ENCODE peak calls at places on chromosome 20, in six cellular contexts. One of them, this sample, is unnamed.

GRCh38 chr20:63659370-63659769 is 1.3 kb downstream of the RTEL1 start:
- DNase-seq in heart right ventricle: no peak
- DNase-seq in effector CD4-positive, alpha-beta T cell: no peak
- DNase-seq in uterus: no peak
- DNase-seq in GM10248: no peak
- DNase-seq in HTR-8/SVneo: no peak
- DNase-seq in this sample: no peak

GRCh38 chr20:35511814-35512420 is 17.5 kb downstream of the C20orf173 start:
- DNase-seq in effector CD4-positive, alpha-beta T cell: no peak
- DNase-seq in GM10248: no peak
- DNase-seq in heart right ventricle: no peak
- DNase-seq in uterus: no peak
- DNase-seq in HTR-8/SVneo: peak; percentile 56
- DNase-seq in this sample: no peak

GRCh38 chr20:45445805-45446562 is 23.6 kb upstream of the WFDC2 start:
- DNase-seq in HTR-8/SVneo: peak; percentile 66
- DNase-seq in GM10248: peak; percentile 52
- DNase-seq in uterus: no peak
- DNase-seq in effector CD4-positive, alpha-beta T cell: no peak
- DNase-seq in heart right ventricle: no peak
- DNase-seq in this sample: no peak

GRCh38 chr20:37357481-37358365 is 11.8 kb downstream of the SRC start:
- DNase-seq in HTR-8/SVneo: no peak
- DNase-seq in effector CD4-positive, alpha-beta T cell: no peak
- DNase-seq in heart right ventricle: no peak
- DNase-seq in GM10248: no peak
- DNase-seq in uterus: no peak
- DNase-seq in this sample: no peak

GRCh38 chr20:24994470-24995368 is 2.2 kb upstream of the APMAP start:
- DNase-seq in effector CD4-positive, alpha-beta T cell: peak; percentile 82
- DNase-seq in GM10248: peak; percentile 78
- DNase-seq in heart right ventricle: peak; percentile 75
- DNase-seq in HTR-8/SVneo: peak; percentile 66
- DNase-seq in uterus: peak; percentile 86
- DNase-seq in this sample: peak; percentile 60

GRCh38 chr20:64188682-64189529 is 24.7 kb downstream of the MYT1 start:
- DNase-seq in heart right ventricle: no peak
- DNase-seq in uterus: no peak
- DNase-seq in GM10248: no peak
- DNase-seq in effector CD4-positive, alpha-beta T cell: no peak
- DNase-seq in HTR-8/SVneo: no peak
- DNase-seq in this sample: peak; percentile 85

GRCh38 chr20:46214831-46215488 is 93.3 kb downstream of the CDH22 start:
- DNase-seq in effector CD4-positive, alpha-beta T cell: no peak
- DNase-seq in uterus: no peak
- DNase-seq in GM10248: no peak
- DNase-seq in HTR-8/SVneo: no peak
- DNase-seq in heart right ventricle: no peak
- DNase-seq in this sample: no peak

GRCh38 chr20:61420056-61420455 is 168.0 kb downstream of the CDH4 start:
- DNase-seq in effector CD4-positive, alpha-beta T cell: no peak
- DNase-seq in heart right ventricle: no peak
- DNase-seq in HTR-8/SVneo: no peak
- DNase-seq in GM10248: no peak
- DNase-seq in uterus: no peak
- DNase-seq in this sample: no peak

GRCh38 chr20:3119044-3119443 is 34.5 kb upstream of the AVP start:
- DNase-seq in uterus: no peak
- DNase-seq in GM10248: no peak
- DNase-seq in HTR-8/SVneo: no peak
- DNase-seq in effector CD4-positive, alpha-beta T cell: no peak
- DNase-seq in heart right ventricle: no peak
- DNase-seq in this sample: no peak

GRCh38 chr20:8749986-8750385 is 318.9 kb upstream of the PLCB4 start:
- DNase-seq in HTR-8/SVneo: no peak
- DNase-seq in GM10248: no peak
- DNase-seq in heart right ventricle: no peak
- DNase-seq in effector CD4-positive, alpha-beta T cell: no peak
- DNase-seq in uterus: no peak
- DNase-seq in this sample: no peak

GRCh38 chr20:59779656-59780380 is 153.6 kb downstream of the SYCP2 start:
- DNase-seq in heart right ventricle: no peak
- DNase-seq in effector CD4-positive, alpha-beta T cell: no peak
- DNase-seq in HTR-8/SVneo: no peak
- DNase-seq in GM10248: no peak
- DNase-seq in uterus: no peak
- DNase-seq in this sample: no peak

GRCh38 chr20:58046311-58046710 is 182.1 kb downstream of the ANKRD60 start:
- DNase-seq in uterus: no peak
- DNase-seq in heart right ventricle: no peak
- DNase-seq in GM10248: no peak
- DNase-seq in HTR-8/SVneo: no peak
- DNase-seq in effector CD4-positive, alpha-beta T cell: no peak
- DNase-seq in this sample: no peak

GRCh38 chr20:23106271-23106851 is 20.2 kb upstream of the CD93 start:
- DNase-seq in effector CD4-positive, alpha-beta T cell: no peak
- DNase-seq in uterus: no peak
- DNase-seq in heart right ventricle: no peak
- DNase-seq in GM10248: no peak
- DNase-seq in HTR-8/SVneo: no peak
- DNase-seq in this sample: peak; percentile 18

GRCh38 chr20:45394221-45395113 is 13.6 kb upstream of the DBNDD2 start:
- DNase-seq in heart right ventricle: no peak
- DNase-seq in HTR-8/SVneo: no peak
- DNase-seq in effector CD4-positive, alpha-beta T cell: no peak
- DNase-seq in GM10248: no peak
- DNase-seq in uterus: no peak
- DNase-seq in this sample: no peak

GRCh38 chr20:11112837-11113236 is 439.0 kb upstream of the JAG1 start:
- DNase-seq in GM10248: no peak
- DNase-seq in effector CD4-positive, alpha-beta T cell: no peak
- DNase-seq in uterus: no peak
- DNase-seq in HTR-8/SVneo: no peak
- DNase-seq in heart right ventricle: no peak
- DNase-seq in this sample: peak; percentile 93

This sample was measured in NCI-H748 treated with DMSO at 0.1 percent for 48 hours.